ENCODE peak calls at places on chromosomes 5 and 9, in four cellular contexts. I is Peyer's patch, M is transverse colon, H is lung. X is an unnamed sample.

GRCh38 chr5:139443766-139444473 is 4.6 kb upstream of the DNAJC18 start:
- DNase-seq in I (no peak), M (no peak), H (no peak), X (no peak)

GRCh38 chr9:134496413-134497282 is 145.0 kb upstream of the COL5A1 start:
- DNase-seq in I (no peak), M (peak; percentile 5), H (no peak), X (no peak)

GRCh38 chr5:88813805-88814584 is 69.0 kb downstream of the MEF2C start:
- DNase-seq in I (no peak), M (no peak), H (no peak), X (no peak)

GRCh38 chr9:128523199-128523925 is 18.8 kb downstream of the GLE1 start:
- DNase-seq in I (no peak), M (no peak), H (no peak), X (peak; percentile 17)

GRCh38 chr9:79592736-79593493 is 21.1 kb downstream of the TLE4 start:
- DNase-seq in I (no peak), M (no peak), H (no peak), X (no peak)

GRCh38 chr9:134804871-134805270 is 75.7 kb upstream of the FCN2 start:
- DNase-seq in I (no peak), M (no peak), H (no peak), X (no peak)

GRCh38 chr5:139682016-139682975 is 34.1 kb downstream of the CXXC5 start:
- DNase-seq in I (no peak), M (no peak), H (no peak), X (peak; percentile 34)

GRCh38 chr5:72108200-72109050 is 1.1 kb downstream of the MAP1B start:
- DNase-seq in I (no peak), M (peak; percentile 36), H (peak; percentile 40), X (peak; percentile 80)

GRCh38 chr5:343461-344401 is 22.2 kb downstream of the AHRR start:
- DNase-seq in I (no peak), M (peak; percentile 65), H (no peak), X (no peak)

GRCh38 chr9:127452481-127453092 is 1.3 kb downstream of the LRSAM1 start:
- DNase-seq in I (no peak), M (peak; percentile 85), H (peak; percentile 54), X (no peak)

GRCh38 chr9:108093773-108094675 is 604.5 kb upstream of the KLF4 start:
- DNase-seq in I (no peak), M (peak; percentile 63), H (no peak), X (no peak)

GRCh38 chr5:132481243-132482211 is 9.0 kb downstream of the IRF1 start:
- DNase-seq in I (no peak), M (no peak), H (no peak), X (no peak)

GRCh38 chr5:139903450-139903804 is 107.8 kb downstream of the PSD2 start:
- DNase-seq in I (no peak), M (no peak), H (no peak), X (no peak)

GRCh38 chr5:10567781-10568321 is 4.0 kb downstream of the ANKRD33B start:
- DNase-seq in I (no peak), M (no peak), H (no peak), X (no peak)

GRCh38 chr9:19030899-19031298 is 2.1 kb downstream of the SAXO1 start:
- DNase-seq in I (no peak), M (no peak), H (no peak), X (no peak)

GRCh38 chr5:86684222-86684621 is 66.5 kb downstream of the COX7C start:
- DNase-seq in I (no peak), M (no peak), H (no peak), X (no peak)

GRCh38 chr9:135657416-135657815 is 5.7 kb upstream of the LCN9 start:
- DNase-seq in I (no peak), M (no peak), H (no peak), X (no peak)

GRCh38 chr9:129479217-129480011 is 141.5 kb downstream of the C9orf50 start:
- DNase-seq in I (no peak), M (no peak), H (no peak), X (no peak)

GRCh38 chr9:124290743-124291554 is 33.2 kb downstream of the NEK6 start:
- DNase-seq in I (no peak), M (no peak), H (no peak), X (no peak)

GRCh38 chr9:134373269-134373668 is 47.0 kb downstream of the RXRA start:
- DNase-seq in I (no peak), M (no peak), H (no peak), X (no peak)

GRCh38 chr9:127021664-127022337 is 100.6 kb downstream of the ANGPTL2 start:
- DNase-seq in I (peak; percentile 21), M (peak; percentile 65), H (peak; percentile 57), X (peak; percentile 69)

GRCh38 chr5:14040542-14040941 is 96.1 kb upstream of the DNAH5 start:
- DNase-seq in I (no peak), M (no peak), H (no peak), X (no peak)

GRCh38 chr5:140245354-140245753 is 57.5 kb downstream of the PFDN1 start:
- DNase-seq in I (no peak), M (no peak), H (no peak), X (no peak)

GRCh38 chr9:69622664-69623063 is 49.5 kb downstream of the APBA1 start:
- DNase-seq in I (no peak), M (no peak), H (no peak), X (no peak)

GRCh38 chr9:132513416-132513815 is 69.0 kb upstream of the BARHL1 start:
- DNase-seq in I (no peak), M (no peak), H (no peak), X (no peak)

GRCh38 chr9:35112257-35113020 is 3.2 kb downstream of the ATOSB start:
- DNase-seq in I (no peak), M (peak; percentile 40), H (no peak), X (no peak)

GRCh38 chr9:37918665-37919165 is 14.8 kb upstream of the SLC25A51 start:
- DNase-seq in I (no peak), M (no peak), H (no peak), X (no peak)

GRCh38 chr5:149561848-149562247 is 10.6 kb upstream of the CSNK1A1 start:
- DNase-seq in I (no peak), M (no peak), H (no peak), X (no peak)

GRCh38 chr5:104793452-104794120 is 1231.0 kb upstream of the NUDT12 start:
- DNase-seq in I (no peak), M (peak; percentile 17), H (no peak), X (no peak)

GRCh38 chr5:99060306-99061261 is 131.8 kb upstream of the CHD1 start:
- DNase-seq in I (peak; percentile 87), M (peak; percentile 87), H (peak; percentile 78), X (peak; percentile 41)

GRCh38 chr5:55969956-55970355 is 24.8 kb downstream of the IL6ST start:
- DNase-seq in I (no peak), M (no peak), H (no peak), X (no peak)

GRCh38 chr5:17802256-17802655 is 168.0 kb downstream of the TAF11L14 start:
- DNase-seq in I (no peak), M (no peak), H (no peak), X (no peak)

GRCh38 chr5:151427258-151427657 is 20.1 kb upstream of the SLC36A1 start:
- DNase-seq in I (peak; percentile 22), M (no peak), H (no peak), X (no peak)

GRCh38 chr5:103587185-103587748 is 24.7 kb upstream of the NUDT12 start:
- DNase-seq in I (no peak), M (no peak), H (no peak), X (no peak)

GRCh38 chr9:96495341-96495740 is 45.4 kb downstream of the HABP4 start:
- DNase-seq in I (no peak), M (no peak), H (peak; percentile 57), X (no peak)

GRCh38 chr9:82148849-82149544 is 160.4 kb downstream of the SPATA31D1 start:
- DNase-seq in I (no peak), M (no peak), H (no peak), X (no peak)

GRCh38 chr9:38761334-38761733 is 41.4 kb upstream of the FAM240B start:
- DNase-seq in I (no peak), M (no peak), H (no peak), X (no peak)

GRCh38 chr9:106892632-106893031 is 29.7 kb downstream of the ZNF462 start:
- DNase-seq in I (no peak), M (peak; percentile 34), H (peak; percentile 79), X (no peak)

GRCh38 chr9:109317979-109318671 is 2.7 kb downstream of the EPB41L4B start:
- DNase-seq in I (no peak), M (no peak), H (no peak), X (no peak)
- H3K27ac ChIP-seq in I (peak overlapping the region; percentile 89), M (peak overlapping the region; percentile 80), H (no peak overlapping the region), X (no peak overlapping the region)

DNA sequence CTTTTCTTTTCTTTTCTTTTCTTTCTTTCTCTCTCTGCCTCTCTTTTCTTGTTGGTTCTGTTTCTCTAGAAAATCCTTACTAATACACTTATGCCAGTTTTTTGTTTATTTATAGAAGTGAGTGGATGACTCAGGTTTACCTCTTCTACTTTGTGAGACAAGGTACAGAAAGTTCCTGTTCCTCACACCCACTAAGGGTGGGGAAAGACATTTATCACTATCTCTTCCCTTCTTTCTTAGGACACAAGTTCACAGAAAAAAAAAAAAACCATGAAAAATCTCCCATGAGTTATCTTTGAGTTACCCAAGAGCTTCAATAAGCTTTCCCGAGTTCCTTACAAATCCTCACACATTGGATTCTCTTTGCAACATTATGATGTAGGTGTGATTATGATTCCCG is 60.9 kb upstream of the CD180 start:
- DNase-seq in I (no peak), M (no peak), H (no peak), X (no peak)
- H3K27ac ChIP-seq in I (peak overlapping the region; percentile 64), M (no peak overlapping the region), H (no peak overlapping the region), X (no peak overlapping the region)

DNA sequence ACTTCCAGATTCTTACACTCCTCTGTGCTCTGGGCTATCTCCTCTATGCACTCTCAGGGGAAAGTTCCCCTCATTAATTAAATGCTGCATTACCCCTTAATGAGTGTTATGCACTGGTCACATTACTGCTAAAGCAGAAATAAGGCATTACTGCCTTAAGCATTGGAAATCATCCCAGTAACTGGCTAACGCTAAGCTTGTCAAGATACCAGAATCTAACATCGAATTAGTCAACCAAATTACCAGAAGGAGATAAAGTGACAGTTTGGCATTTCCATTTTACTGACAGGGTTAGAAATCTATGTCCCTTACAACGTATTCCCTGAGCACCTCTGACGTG is 69.5 kb upstream of the FAM169A start:
- DNase-seq in I (no peak), M (no peak), H (no peak), X (no peak)
- H3K27ac ChIP-seq in I (no peak overlapping the region), M (no peak overlapping the region), H (no peak overlapping the region), X (no peak overlapping the region)

GRCh38 chr9:121199921-121200320 is 1.7 kb downstream of the RAB14 start:
- DNase-seq in I (no peak), M (no peak), H (no peak), X (no peak)

GRCh38 chr9:121198512-121199042 is 3.1 kb downstream of the RAB14 start:
- DNase-seq in I (no peak), M (no peak), H (no peak), X (no peak)

GRCh38 chr9:121194730-121195129 is 6.9 kb downstream of the RAB14 start:
- DNase-seq in I (no peak), M (no peak), H (no peak), X (no peak)

GRCh38 chr9:121196389-121196788 is 5.3 kb downstream of the RAB14 start:
- DNase-seq in I (no peak), M (no peak), H (no peak), X (no peak)

DNA sequence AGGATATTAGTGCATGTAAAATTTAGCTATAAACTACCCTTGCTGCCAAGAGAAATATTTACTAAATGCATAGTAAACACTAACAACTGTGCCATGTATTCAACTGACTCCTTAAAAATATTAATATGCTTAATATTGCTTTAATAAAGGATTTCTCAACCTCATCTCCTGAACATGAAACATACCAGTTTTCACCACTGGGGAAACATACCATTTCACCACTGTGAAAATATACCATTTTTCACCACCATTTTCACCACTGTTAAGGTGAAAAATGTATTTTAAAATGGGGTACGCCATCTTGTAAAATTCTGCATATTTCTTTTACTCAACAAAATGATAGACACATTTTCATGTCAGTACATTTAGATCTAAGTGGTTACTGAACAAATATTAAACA is 4.5 kb downstream of the RAB14 start:
- DNase-seq in I (no peak), M (no peak), H (no peak), X (no peak)
- H3K27ac ChIP-seq in I (no peak overlapping the region), M (no peak overlapping the region), H (no peak overlapping the region), X (no peak overlapping the region)